ENCODE peak calls at places on chromosomes 12 and 14, in six cellular contexts. H is dorsolateral prefrontal cortex, X is heart left ventricle, R is fibroblast of mammary gland, O is upper lobe of right lung, L is GM06990. J is an unnamed sample.

GRCh38 chr14:69539631-69540410 is 34.9 kb downstream of the CCDC177 start:
- DNase-seq in R (peak), X (no peak), L (no peak), O (peak), H (no peak), J (peak)

GRCh38 chr12:89756638-89757321 is 48.1 kb upstream of the ATP2B1 start:
- DNase-seq in L (peak), H (no peak), X (no peak), O (no peak), R (peak), J (peak)

GRCh38 chr12:57258977-57259970 is 8.3 kb upstream of the STAC3 start:
- DNase-seq in H (no peak), L (no peak), X (peak), R (no peak), O (no peak), J (no peak)

GRCh38 chr14:68141531-68142088 is 322.0 kb downstream of the RAD51B start:
- DNase-seq in O (no peak), X (no peak), H (no peak), R (peak), L (no peak), J (peak)

GRCh38 chr12:56129210-56129691 is 1.2 kb downstream of the ESYT1 start:
- DNase-seq in O (peak), R (peak), H (peak), X (peak), L (peak), J (peak)

GRCh38 chr14:99026471-99026870 is 245.5 kb downstream of the BCL11B start:
- DNase-seq in H (no peak), O (no peak), R (no peak), X (no peak), L (no peak), J (no peak)

GRCh38 chr14:68576496-68577244 is 216.2 kb downstream of the ZFP36L1 start:
- DNase-seq in L (no peak), R (peak), O (no peak), X (no peak), H (no peak), J (peak)

GRCh38 chr12:67382206-67382871 is 113.2 kb downstream of the CAND1 start:
- DNase-seq in H (no peak), R (peak), X (no peak), O (no peak), L (no peak), J (peak)

GRCh38 chr14:78297843-78298242 is 127.7 kb downstream of the NRXN3 start:
- DNase-seq in L (no peak), X (no peak), H (no peak), O (no peak), R (no peak), J (no peak)

GRCh38 chr12:30613119-30613830 is 82.4 kb downstream of the IPO8 start:
- DNase-seq in L (no peak), H (no peak), R (peak), X (no peak), O (no peak), J (peak)

GRCh38 chr14:34713681-34714319 is 593 bp downstream of the CFL2 start:
- DNase-seq in X (no peak), L (no peak), R (peak), H (peak), O (peak), J (peak)

DNA sequence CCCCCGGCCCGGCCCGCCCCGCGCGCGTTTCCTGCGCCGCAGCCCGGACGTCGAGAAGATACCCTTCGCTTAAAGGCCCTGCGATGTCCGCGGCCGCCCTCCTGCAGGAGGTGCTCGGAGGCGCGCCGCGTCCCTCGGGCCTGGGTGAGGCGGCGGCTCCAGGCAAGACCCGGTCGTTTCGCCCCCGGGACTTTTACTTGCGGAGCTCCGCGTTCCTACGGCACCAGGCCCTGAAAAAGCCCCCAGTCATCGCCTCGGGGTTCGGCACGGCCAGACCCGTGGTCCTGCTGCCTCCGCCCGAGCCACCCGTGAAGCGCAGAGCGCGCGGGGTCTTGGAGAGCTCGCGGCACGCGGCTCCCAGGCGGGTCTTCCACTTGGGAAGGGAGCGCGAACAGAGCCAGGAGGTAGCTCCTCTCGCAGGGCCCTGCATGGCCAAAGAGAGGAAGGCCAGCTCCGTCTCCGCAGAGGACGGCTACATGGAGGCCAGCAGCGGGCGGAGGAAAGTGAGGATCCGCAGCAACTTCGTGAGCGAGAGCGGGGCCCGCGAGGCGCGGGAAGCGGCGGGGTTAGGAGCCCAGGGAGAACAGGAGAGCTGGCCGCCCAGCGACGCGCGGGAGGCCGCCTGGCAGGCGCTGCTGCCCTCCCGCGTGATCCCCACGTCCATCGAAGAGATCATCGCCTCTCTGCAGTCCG is 26.9 kb downstream of the TTC6 start:
- DNase-seq in X (no peak), O (no peak), L (no peak), R (peak), H (no peak), J (peak)
- H3K4me3 ChIP-seq in X (no peak), O (no peak), L (no peak), R (peak), H (no peak), J (peak)

GRCh38 chr12:75725505-75726120 is 214.2 kb upstream of the KRR1 start:
- DNase-seq in L (no peak), R (peak), H (no peak), O (no peak), X (no peak), J (peak)
- TF ChIP-seq CTCF in L (no peak), R (peak), H (no peak), O (no peak), X (no peak), J (peak)

GRCh38 chr12:130762319-130762675 is 46.2 kb upstream of the RIMBP2 start:
- DNase-seq in O (no peak), R (no peak), H (no peak), L (no peak), X (no peak), J (no peak)
- H3K4me3 ChIP-seq in O (no peak), R (no peak), H (peak), L (no peak), X (no peak), J (no peak)

GRCh38 chr14:74402264-74403251 is 23.5 kb downstream of the SYNDIG1L start:
- DNase-seq in O (no peak), R (no peak), L (peak), X (no peak), H (no peak), J (no peak)

GRCh38 chr14:74403619-74404417 is 22.2 kb downstream of the SYNDIG1L start:
- DNase-seq in L (no peak), R (no peak), H (no peak), O (no peak), X (no peak), J (no peak)

GRCh38 chr14:74401504-74402241 is 24.3 kb downstream of the SYNDIG1L start:
- DNase-seq in R (no peak), X (no peak), L (peak), O (no peak), H (no peak), J (no peak)

GRCh38 chr14:74400919-74401503 is 25.0 kb downstream of the SYNDIG1L start:
- DNase-seq in X (no peak), O (no peak), H (no peak), R (no peak), L (no peak), J (no peak)

GRCh38 chr14:74400328-74400727 is 25.7 kb downstream of the SYNDIG1L start:
- DNase-seq in L (no peak), X (no peak), H (no peak), O (no peak), R (no peak), J (no peak)
- TF ChIP-seq CTCF in L (no peak), X (no peak), H (no peak), O (no peak), R (peak), J (peak)